ENCODE peak calls at places on chromosomes 12 and 14, in nine cellular contexts. One of them, this sample, is unnamed.

GRCh38 chr12:58028294-58028693 is 86.9 kb downstream of the ATP23 start:
- DNase-seq in pulmonary artery endothelial cell: no peak
- DNase-seq in tibial artery: no peak
- DNase-seq in NCI-H345: no peak
- DNase-seq in lung: no peak
- DNase-seq in foreskin fibroblast: no peak
- DNase-seq in fibroblast of mammary gland: no peak
- DNase-seq in HepG2: no peak
- DNase-seq in brain pericyte: no peak
- DNase-seq in this sample: peak; percentile 63

GRCh38 chr12:96164951-96165858 is 29.0 kb upstream of the ELK3 start:
- DNase-seq in pulmonary artery endothelial cell: peak; percentile 81
- DNase-seq in tibial artery: no peak
- DNase-seq in NCI-H345: no peak
- DNase-seq in lung: no peak
- DNase-seq in foreskin fibroblast: no peak
- DNase-seq in fibroblast of mammary gland: no peak
- DNase-seq in HepG2: no peak
- DNase-seq in brain pericyte: no peak
- DNase-seq in this sample: no peak

GRCh38 chr14:57389646-57390036 is 745 bp upstream of the NAA30 start:
- DNase-seq in pulmonary artery endothelial cell: no peak
- DNase-seq in tibial artery: no peak
- DNase-seq in NCI-H345: peak; percentile 32
- DNase-seq in lung: no peak
- DNase-seq in foreskin fibroblast: no peak
- DNase-seq in fibroblast of mammary gland: no peak
- DNase-seq in HepG2: no peak
- DNase-seq in brain pericyte: no peak
- DNase-seq in this sample: no peak

GRCh38 chr12:123748661-123749060 is 13.4 kb upstream of the DNAH10 start:
- DNase-seq in pulmonary artery endothelial cell: no peak
- DNase-seq in tibial artery: no peak
- DNase-seq in NCI-H345: no peak
- DNase-seq in lung: no peak
- DNase-seq in foreskin fibroblast: peak; percentile 28
- DNase-seq in fibroblast of mammary gland: peak; percentile 61
- DNase-seq in HepG2: no peak
- DNase-seq in brain pericyte: no peak
- DNase-seq in this sample: peak; percentile 57

GRCh38 chr14:68899033-68899603 is 80.0 kb downstream of the ACTN1 start:
- DNase-seq in pulmonary artery endothelial cell: no peak
- DNase-seq in tibial artery: no peak
- DNase-seq in NCI-H345: no peak
- DNase-seq in lung: no peak
- DNase-seq in foreskin fibroblast: no peak
- DNase-seq in fibroblast of mammary gland: no peak
- DNase-seq in HepG2: no peak
- DNase-seq in brain pericyte: no peak
- DNase-seq in this sample: no peak

GRCh38 chr14:91286530-91286937 is 42.0 kb upstream of the GPR68 start:
- DNase-seq in pulmonary artery endothelial cell: peak; percentile 20
- DNase-seq in tibial artery: peak; percentile 78
- DNase-seq in NCI-H345: peak; percentile 70
- DNase-seq in lung: peak; percentile 80
- DNase-seq in foreskin fibroblast: peak; percentile 86
- DNase-seq in fibroblast of mammary gland: peak; percentile 75
- DNase-seq in HepG2: peak; percentile 58
- DNase-seq in brain pericyte: peak; percentile 26
- DNase-seq in this sample: peak; percentile 74

GRCh38 chr14:90132821-90133570 is 71.2 kb downstream of the KCNK13 start:
- DNase-seq in pulmonary artery endothelial cell: no peak
- DNase-seq in tibial artery: no peak
- DNase-seq in NCI-H345: no peak
- DNase-seq in lung: no peak
- DNase-seq in foreskin fibroblast: no peak
- DNase-seq in fibroblast of mammary gland: no peak
- DNase-seq in HepG2: no peak
- DNase-seq in brain pericyte: no peak
- DNase-seq in this sample: peak; percentile 13

GRCh38 chr12:104290855-104291254 is 12.7 kb upstream of the EID3 start:
- DNase-seq in pulmonary artery endothelial cell: no peak
- DNase-seq in tibial artery: no peak
- DNase-seq in NCI-H345: no peak
- DNase-seq in lung: no peak
- DNase-seq in foreskin fibroblast: no peak
- DNase-seq in fibroblast of mammary gland: no peak
- DNase-seq in HepG2: no peak
- DNase-seq in brain pericyte: no peak
- DNase-seq in this sample: no peak

GRCh38 chr12:127398026-127398715 is 868.8 kb upstream of the TMEM132C start:
- DNase-seq in pulmonary artery endothelial cell: no peak
- DNase-seq in tibial artery: no peak
- DNase-seq in NCI-H345: no peak
- DNase-seq in lung: no peak
- DNase-seq in foreskin fibroblast: peak; percentile 47
- DNase-seq in fibroblast of mammary gland: peak; percentile 24
- DNase-seq in HepG2: no peak
- DNase-seq in brain pericyte: no peak
- DNase-seq in this sample: no peak

GRCh38 chr12:64098709-64099354 is 123.3 kb downstream of the KICS2 start:
- DNase-seq in pulmonary artery endothelial cell: peak; percentile 40
- DNase-seq in tibial artery: no peak
- DNase-seq in NCI-H345: no peak
- DNase-seq in lung: no peak
- DNase-seq in foreskin fibroblast: peak; percentile 88
- DNase-seq in fibroblast of mammary gland: peak; percentile 97
- DNase-seq in HepG2: no peak
- DNase-seq in brain pericyte: no peak
- DNase-seq in this sample: no peak

GRCh38 chr12:122135437-122136031 is 38.5 kb downstream of the IL31 start:
- DNase-seq in pulmonary artery endothelial cell: no peak
- DNase-seq in tibial artery: no peak
- DNase-seq in NCI-H345: no peak
- DNase-seq in lung: no peak
- DNase-seq in foreskin fibroblast: no peak
- DNase-seq in fibroblast of mammary gland: no peak
- DNase-seq in HepG2: no peak
- DNase-seq in brain pericyte: no peak
- DNase-seq in this sample: no peak

GRCh38 chr12:70691018-70691672 is 53.9 kb upstream of the PTPRB start:
- DNase-seq in pulmonary artery endothelial cell: peak; percentile 72
- DNase-seq in tibial artery: no peak
- DNase-seq in NCI-H345: no peak
- DNase-seq in lung: peak; percentile 34
- DNase-seq in foreskin fibroblast: peak; percentile 29
- DNase-seq in fibroblast of mammary gland: peak; percentile 11
- DNase-seq in HepG2: no peak
- DNase-seq in brain pericyte: no peak
- DNase-seq in this sample: peak; percentile 33

GRCh38 chr12:116434155-116435065 is 124.8 kb upstream of the MAP1LC3B2 start:
- DNase-seq in pulmonary artery endothelial cell: no peak
- DNase-seq in tibial artery: peak; percentile 92
- DNase-seq in NCI-H345: no peak
- DNase-seq in lung: peak; percentile 86
- DNase-seq in foreskin fibroblast: peak; percentile 97
- DNase-seq in fibroblast of mammary gland: peak; percentile 92
- DNase-seq in HepG2: no peak
- DNase-seq in brain pericyte: peak; percentile 46
- DNase-seq in this sample: peak; percentile 88

GRCh38 chr14:68460541-68460940 is 332.3 kb downstream of the ZFP36L1 start:
- DNase-seq in pulmonary artery endothelial cell: no peak
- DNase-seq in tibial artery: peak; percentile 85
- DNase-seq in NCI-H345: no peak
- DNase-seq in lung: no peak
- DNase-seq in foreskin fibroblast: no peak
- DNase-seq in fibroblast of mammary gland: no peak
- DNase-seq in HepG2: no peak
- DNase-seq in brain pericyte: no peak
- DNase-seq in this sample: no peak

GRCh38 chr14:53536446-53536845 is 383.3 kb upstream of the DDHD1 start:
- DNase-seq in pulmonary artery endothelial cell: no peak
- DNase-seq in tibial artery: no peak
- DNase-seq in NCI-H345: no peak
- DNase-seq in lung: no peak
- DNase-seq in foreskin fibroblast: no peak
- DNase-seq in fibroblast of mammary gland: no peak
- DNase-seq in HepG2: no peak
- DNase-seq in brain pericyte: no peak
- DNase-seq in this sample: no peak

GRCh38 chr12:70366581-70367267 is 634 bp downstream of the KCNMB4 start:
- DNase-seq in pulmonary artery endothelial cell: no peak
- DNase-seq in tibial artery: peak; percentile 23
- DNase-seq in NCI-H345: peak; percentile 76
- DNase-seq in lung: no peak
- DNase-seq in foreskin fibroblast: peak; percentile 63
- DNase-seq in fibroblast of mammary gland: peak; percentile 19
- DNase-seq in HepG2: peak; percentile 13
- DNase-seq in brain pericyte: no peak
- DNase-seq in this sample: peak; percentile 63

GRCh38 chr14:100463937-100464336 is 123.3 kb downstream of the BEGAIN start:
- DNase-seq in pulmonary artery endothelial cell: no peak
- DNase-seq in tibial artery: no peak
- DNase-seq in NCI-H345: no peak
- DNase-seq in lung: no peak
- DNase-seq in foreskin fibroblast: no peak
- DNase-seq in fibroblast of mammary gland: no peak
- DNase-seq in HepG2: no peak
- DNase-seq in brain pericyte: no peak
- DNase-seq in this sample: no peak

GRCh38 chr14:31196839-31197477 is 10.6 kb downstream of the HECTD1 start:
- DNase-seq in pulmonary artery endothelial cell: no peak
- DNase-seq in tibial artery: no peak
- DNase-seq in NCI-H345: no peak
- DNase-seq in lung: no peak
- DNase-seq in foreskin fibroblast: no peak
- DNase-seq in fibroblast of mammary gland: no peak
- DNase-seq in HepG2: no peak
- DNase-seq in brain pericyte: no peak
- DNase-seq in this sample: no peak

GRCh38 chr14:53539489-53540126 is 386.5 kb upstream of the DDHD1 start:
- DNase-seq in pulmonary artery endothelial cell: peak; percentile 80
- DNase-seq in tibial artery: peak; percentile 73
- DNase-seq in NCI-H345: peak; percentile 71
- DNase-seq in lung: peak; percentile 76
- DNase-seq in foreskin fibroblast: peak; percentile 91
- DNase-seq in fibroblast of mammary gland: peak; percentile 78
- DNase-seq in HepG2: peak; percentile 73
- DNase-seq in brain pericyte: peak; percentile 50
- DNase-seq in this sample: peak; percentile 80

GRCh38 chr14:89915114-89915878 is 39.2 kb downstream of the EFCAB11 start:
- DNase-seq in pulmonary artery endothelial cell: peak; percentile 36
- DNase-seq in tibial artery: peak; percentile 74
- DNase-seq in NCI-H345: peak; percentile 70
- DNase-seq in lung: peak; percentile 45
- DNase-seq in foreskin fibroblast: peak; percentile 84
- DNase-seq in fibroblast of mammary gland: peak; percentile 77
- DNase-seq in HepG2: peak; percentile 59
- DNase-seq in brain pericyte: no peak
- DNase-seq in this sample: peak; percentile 76

GRCh38 chr12:117105902-117106301 is 6.7 kb upstream of the TESC start:
- DNase-seq in pulmonary artery endothelial cell: no peak
- DNase-seq in tibial artery: no peak
- DNase-seq in NCI-H345: no peak
- DNase-seq in lung: no peak
- DNase-seq in foreskin fibroblast: no peak
- DNase-seq in fibroblast of mammary gland: no peak
- DNase-seq in HepG2: peak; percentile 56
- DNase-seq in brain pericyte: no peak
- DNase-seq in this sample: peak; percentile 81

GRCh38 chr12:6363330-6364036 is 11.9 kb downstream of the SCNN1A start:
- DNase-seq in pulmonary artery endothelial cell: no peak
- DNase-seq in tibial artery: peak; percentile 63
- DNase-seq in NCI-H345: no peak
- DNase-seq in lung: no peak
- DNase-seq in foreskin fibroblast: peak; percentile 90
- DNase-seq in fibroblast of mammary gland: peak; percentile 51
- DNase-seq in HepG2: peak; percentile 85
- DNase-seq in brain pericyte: no peak
- DNase-seq in this sample: peak; percentile 81

GRCh38 chr12:41904041-41904440 is 240.6 kb downstream of the GXYLT1 start:
- DNase-seq in pulmonary artery endothelial cell: no peak
- DNase-seq in tibial artery: no peak
- DNase-seq in NCI-H345: no peak
- DNase-seq in lung: no peak
- DNase-seq in foreskin fibroblast: no peak
- DNase-seq in fibroblast of mammary gland: no peak
- DNase-seq in HepG2: no peak
- DNase-seq in brain pericyte: no peak
- DNase-seq in this sample: no peak

GRCh38 chr12:95626854-95627253 is 75.6 kb upstream of the USP44 start:
- DNase-seq in pulmonary artery endothelial cell: no peak
- DNase-seq in tibial artery: no peak
- DNase-seq in NCI-H345: peak; percentile 81
- DNase-seq in lung: no peak
- DNase-seq in foreskin fibroblast: no peak
- DNase-seq in fibroblast of mammary gland: no peak
- DNase-seq in HepG2: no peak
- DNase-seq in brain pericyte: no peak
- DNase-seq in this sample: no peak

GRCh38 chr14:49853572-49854375 is 1.2 kb upstream of the NEMF start:
- DNase-seq in pulmonary artery endothelial cell: peak; percentile 48
- DNase-seq in tibial artery: peak; percentile 65
- DNase-seq in NCI-H345: peak; percentile 86
- DNase-seq in lung: peak; percentile 78
- DNase-seq in foreskin fibroblast: peak; percentile 91
- DNase-seq in fibroblast of mammary gland: peak; percentile 85
- DNase-seq in HepG2: peak; percentile 86
- DNase-seq in brain pericyte: no peak
- DNase-seq in this sample: peak; percentile 88

GRCh38 chr14:61472025-61472672 is 150.8 kb downstream of the PRKCH start:
- DNase-seq in pulmonary artery endothelial cell: peak; percentile 74
- DNase-seq in tibial artery: peak; percentile 20
- DNase-seq in NCI-H345: no peak
- DNase-seq in lung: peak; percentile 28
- DNase-seq in foreskin fibroblast: peak; percentile 97
- DNase-seq in fibroblast of mammary gland: peak; percentile 99
- DNase-seq in HepG2: peak; percentile 90
- DNase-seq in brain pericyte: peak; percentile 72
- DNase-seq in this sample: peak; percentile 96

GRCh38 chr14:61609143-61609851 is 86.0 kb upstream of the HIF1A start:
- DNase-seq in pulmonary artery endothelial cell: no peak
- DNase-seq in tibial artery: no peak
- DNase-seq in NCI-H345: peak; percentile 18
- DNase-seq in lung: no peak
- DNase-seq in foreskin fibroblast: peak; percentile 85
- DNase-seq in fibroblast of mammary gland: peak; percentile 75
- DNase-seq in HepG2: peak; percentile 63
- DNase-seq in brain pericyte: no peak
- DNase-seq in this sample: no peak

GRCh38 chr14:95445161-95445560 is 71.3 kb downstream of the SYNE3 start:
- DNase-seq in pulmonary artery endothelial cell: no peak
- DNase-seq in tibial artery: no peak
- DNase-seq in NCI-H345: no peak
- DNase-seq in lung: no peak
- DNase-seq in foreskin fibroblast: peak; percentile 24
- DNase-seq in fibroblast of mammary gland: no peak
- DNase-seq in HepG2: no peak
- DNase-seq in brain pericyte: no peak
- DNase-seq in this sample: no peak

GRCh38 chr14:75069811-75070145 is 337 bp downstream of the ZC2HC1C start:
- DNase-seq in pulmonary artery endothelial cell: no peak
- DNase-seq in tibial artery: no peak
- DNase-seq in NCI-H345: peak; percentile 56
- DNase-seq in lung: no peak
- DNase-seq in foreskin fibroblast: no peak
- DNase-seq in fibroblast of mammary gland: no peak
- DNase-seq in HepG2: peak; percentile 47
- DNase-seq in brain pericyte: no peak
- DNase-seq in this sample: no peak

GRCh38 chr14:23831591-23831990 is 122.0 kb upstream of the DHRS4 start:
- DNase-seq in pulmonary artery endothelial cell: no peak
- DNase-seq in tibial artery: no peak
- DNase-seq in NCI-H345: no peak
- DNase-seq in lung: no peak
- DNase-seq in foreskin fibroblast: no peak
- DNase-seq in fibroblast of mammary gland: no peak
- DNase-seq in HepG2: no peak
- DNase-seq in brain pericyte: no peak
- DNase-seq in this sample: no peak